ENCODE peak calls at places on chromosomes 11 and 22, in four cellular contexts. B is Peyer's patch; S is CD4-positive, alpha-beta T cell; L is MM.1S. M is an unnamed sample.

GRCh38 chr22:46052331-46052771 is 75.4 kb upstream of the WNT7B start:
- DNase-seq in B (no peak), S (no peak), L (no peak), M (no peak)

GRCh38 chr11:134068829-134069425 is at the start of gene JAM3:
- DNase-seq in B (peak), S (peak), L (peak), M (peak)

GRCh38 chr11:28674432-28675076 is 566.4 kb downstream of the METTL15 start:
- DNase-seq in B (no peak), S (no peak), L (no peak), M (peak)

GRCh38 chr11:119641991-119642745 is 86.8 kb downstream of the NECTIN1 start:
- DNase-seq in B (no peak), S (no peak), L (peak), M (peak)

GRCh38 chr11:104830080-104830479 is 68.2 kb downstream of the CASP12 start:
- DNase-seq in B (no peak), S (no peak), L (no peak), M (no peak)

GRCh38 chr11:127965947-127966668 is 621.2 kb downstream of the ETS1 start:
- DNase-seq in B (no peak), S (no peak), L (no peak), M (no peak)

GRCh38 chr22:28903080-28903479 is 19.7 kb downstream of the ZNRF3 start:
- DNase-seq in B (peak), S (no peak), L (no peak), M (no peak)

GRCh38 chr22:30561402-30562154 is 12.9 kb downstream of the GAL3ST1 start:
- DNase-seq in B (no peak), S (no peak), L (no peak), M (no peak)

GRCh38 chr11:120819437-120819836 is 204.5 kb upstream of the TBCEL start:
- DNase-seq in B (no peak), S (no peak), L (no peak), M (no peak)

GRCh38 chr22:20079745-20080444 is at the start of gene DGCR8:
- DNase-seq in B (peak), S (peak), L (peak), M (peak)

GRCh38 chr22:45916515-45916914 is 60.4 kb downstream of the WNT7B start:
- DNase-seq in B (no peak), S (no peak), L (no peak), M (no peak)

GRCh38 chr11:75603791-75604736 is 42.0 kb downstream of the SERPINH1 start:
- DNase-seq in B (no peak), S (no peak), L (no peak), M (no peak)

DNA sequence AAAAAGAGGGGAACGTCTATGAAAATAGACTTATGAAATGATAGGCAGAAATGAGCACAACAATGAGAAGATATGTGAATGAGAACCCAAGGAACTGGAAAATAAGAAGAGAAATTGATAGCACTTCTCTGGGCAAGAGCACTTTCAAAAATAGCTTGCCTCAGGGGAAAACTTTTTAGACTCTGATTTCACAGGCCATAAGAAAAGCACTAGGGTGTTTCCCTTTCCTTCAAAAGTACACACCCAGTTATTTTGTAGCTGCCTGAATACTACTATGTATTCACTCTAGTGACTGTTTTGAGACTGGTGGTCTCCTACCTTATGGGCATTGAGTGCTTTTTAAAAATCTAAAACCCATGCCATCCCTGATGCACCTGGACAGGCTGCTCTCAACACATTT is 172.3 kb upstream of the SOX6 start:
- DNase-seq in B (no peak), S (no peak), L (no peak), M (no peak)
- TF ChIP-seq CTCF in B (no peak), S (no peak), L (no peak), M (no peak)

GRCh38 chr22:35352214-35353111 is 28.4 kb upstream of the HMOX1 start:
- DNase-seq in B (no peak), S (no peak), L (peak), M (no peak)
- TF ChIP-seq CTCF in B (peak), S (no peak), L (peak), M (peak)

GRCh38 chr11:64314805-64315561 is 2.4 kb downstream of the TRMT112 start:
- DNase-seq in B (no peak), S (no peak), L (no peak), M (no peak)
- TF ChIP-seq CTCF in B (no peak), S (no peak), L (no peak), M (no peak)

GRCh38 chr11:65134240-65134951 is at the start of gene SYVN1:
- DNase-seq in B (peak), S (peak), L (peak), M (peak)
- TF ChIP-seq CTCF in B (peak), S (no peak), L (no peak), M (no peak)

GRCh38 chr11:113160652-113161051 is 153.7 kb upstream of the TTC12 start:
- DNase-seq in B (no peak), S (no peak), L (no peak), M (no peak)

GRCh38 chr11:113159967-113160621 is 154.3 kb upstream of the TTC12 start:
- DNase-seq in B (no peak), S (no peak), L (no peak), M (no peak)

GRCh38 chr11:113161671-113162589 is 152.5 kb upstream of the TTC12 start:
- DNase-seq in B (no peak), S (no peak), L (no peak), M (no peak)

GRCh38 chr11:113163291-113164030 is 150.9 kb upstream of the TTC12 start:
- DNase-seq in B (no peak), S (no peak), L (no peak), M (no peak)

GRCh38 chr11:113162590-113162961 is 151.8 kb upstream of the TTC12 start:
- DNase-seq in B (no peak), S (no peak), L (no peak), M (no peak)
- TF ChIP-seq CTCF in B (no peak), S (no peak), L (no peak), M (no peak)

M was measured in GM20000.